ENCODE peak calls at places on chromosome 10, in seven cellular contexts. T is left ventricle myocardium inferior, N is PC-3, V is kidney, K is tibial nerve, M is upper lobe of left lung, J is HCT116. U is an unnamed sample.

GRCh38 chr10:95172851-95173250 is 21.2 kb upstream of the ACSM6 start:
- DNase-seq in T (no peak), N (no peak), V (no peak), K (no peak), M (no peak), J (no peak), U (no peak)

GRCh38 chr10:68142761-68143160 is 33.5 kb downstream of the MYPN start:
- DNase-seq in T (no peak), N (no peak), V (no peak), K (no peak), M (no peak), J (no peak), U (no peak)

GRCh38 chr10:62037166-62037831 is 135.8 kb downstream of the ARID5B start:
- DNase-seq in T (no peak), N (peak; percentile 100), V (no peak), K (no peak), M (no peak), J (no peak), U (no peak)

GRCh38 chr10:46234431-46235060 is 52.3 kb upstream of the ANTXRL start:
- DNase-seq in T (no peak), N (no peak), V (no peak), K (no peak), M (peak; percentile 15), J (no peak), U (peak; percentile 20)

GRCh38 chr10:96588060-96588554 is 1.3 kb upstream of the TM9SF3 start:
- DNase-seq in T (no peak), N (no peak), V (no peak), K (no peak), M (peak; percentile 38), J (no peak), U (no peak)

GRCh38 chr10:90930971-90931841 is 10.3 kb upstream of the ANKRD1 start:
- DNase-seq in T (peak; percentile 58), N (peak; percentile 38), V (peak; percentile 90), K (peak; percentile 7), M (peak; percentile 39), J (no peak), U (peak; percentile 24)

GRCh38 chr10:55426138-55426537 is 625.1 kb upstream of the PCDH15 start:
- DNase-seq in T (no peak), N (no peak), V (no peak), K (no peak), M (no peak), J (no peak), U (no peak)

GRCh38 chr10:132397036-132397541 is at the start of gene PWWP2B:
- DNase-seq in T (peak; percentile 70), N (peak; percentile 19), V (peak; percentile 90), K (no peak), M (no peak), J (no peak), U (peak; percentile 70)

GRCh38 chr10:37442882-37443281 is 317.5 kb downstream of the ANKRD30A start:
- DNase-seq in T (no peak), N (no peak), V (no peak), K (no peak), M (no peak), J (no peak), U (no peak)

GRCh38 chr10:24385776-24386175 is 176.8 kb downstream of the KIAA1217 start:
- DNase-seq in T (no peak), N (no peak), V (no peak), K (no peak), M (no peak), J (no peak), U (no peak)

GRCh38 chr10:43679509-43679908 is 30.8 kb upstream of the ZNF32 start:
- DNase-seq in T (peak; percentile 80), N (no peak), V (no peak), K (no peak), M (peak; percentile 89), J (no peak), U (peak; percentile 57)

GRCh38 chr10:6250745-6251144 is 48.0 kb downstream of the PFKFB3 start:
- DNase-seq in T (no peak), N (no peak), V (no peak), K (no peak), M (no peak), J (no peak), U (no peak)

GRCh38 chr10:5595591-5596590 is 70.5 kb downstream of the ASB13 start:
- DNase-seq in T (no peak), N (peak; percentile 89), V (peak; percentile 40), K (no peak), M (no peak), J (peak; percentile 21), U (no peak)

GRCh38 chr10:57959318-57960003 is 308.2 kb downstream of the IPMK start:
- DNase-seq in T (no peak), N (no peak), V (no peak), K (no peak), M (no peak), J (no peak), U (peak; percentile 82)

GRCh38 chr10:93039721-93040120 is 20.9 kb upstream of the CYP26C1 start:
- DNase-seq in T (no peak), N (peak; percentile 59), V (no peak), K (no peak), M (no peak), J (peak; percentile 12), U (no peak)

GRCh38 chr10:42979181-42979580 is 97.7 kb upstream of the RET start:
- DNase-seq in T (no peak), N (no peak), V (peak; percentile 10), K (no peak), M (peak; percentile 6), J (no peak), U (peak; percentile 17)

DNA sequence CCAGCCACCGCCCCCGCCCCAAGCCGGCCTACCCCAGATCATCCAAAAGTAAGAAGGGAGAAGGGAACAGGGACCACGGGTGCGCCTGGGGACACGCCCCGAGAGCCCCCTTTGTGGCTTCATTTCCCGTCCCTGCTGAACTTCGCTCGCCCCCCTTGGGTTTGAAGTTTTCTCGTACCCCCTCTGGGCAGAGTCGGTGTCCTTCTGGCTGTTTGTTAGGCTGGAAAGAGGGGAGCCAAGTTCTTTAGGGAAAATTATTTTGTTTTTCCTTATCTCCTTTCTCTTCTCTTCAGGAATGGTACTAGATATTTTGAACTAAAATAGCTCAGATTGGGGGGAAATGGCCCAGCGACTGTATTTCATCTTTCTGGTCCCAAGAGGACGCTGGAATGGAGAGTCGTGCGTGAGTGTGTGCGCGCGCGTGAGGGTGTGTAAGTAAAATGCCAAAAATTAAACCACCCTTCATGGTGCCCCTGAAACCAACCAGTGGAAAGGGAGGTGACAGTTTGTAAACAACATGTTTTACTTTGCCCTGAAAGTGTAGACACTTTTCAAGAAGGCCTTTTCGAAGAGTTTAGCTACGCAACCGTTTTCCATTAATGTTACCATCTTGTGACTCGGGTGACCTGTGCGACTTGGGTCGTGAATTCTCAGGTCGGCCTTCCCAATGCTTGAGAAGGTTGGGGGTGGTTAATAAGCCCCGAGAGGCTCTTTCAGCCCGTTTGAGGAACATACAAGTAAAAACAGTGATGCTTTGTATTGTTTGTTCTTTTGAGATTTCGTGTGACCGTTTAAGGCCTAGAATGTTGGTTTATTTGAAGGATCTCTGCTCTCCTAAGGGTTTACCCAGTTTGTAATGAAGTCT is 694 bp downstream of the RBM20 start:
- DNase-seq in T (no peak), N (no peak), V (no peak), K (no peak), M (no peak), J (no peak), U (no peak)
- H3K4me3 ChIP-seq in T (peak overlapping the region; percentile 75), N (peak overlapping the region; percentile 75), V (peak overlapping the region; percentile 13), K (peak overlapping the region; percentile 59), M (peak overlapping the region; percentile 38), J (peak overlapping the region; percentile 65), U (no peak overlapping the region)

DNA sequence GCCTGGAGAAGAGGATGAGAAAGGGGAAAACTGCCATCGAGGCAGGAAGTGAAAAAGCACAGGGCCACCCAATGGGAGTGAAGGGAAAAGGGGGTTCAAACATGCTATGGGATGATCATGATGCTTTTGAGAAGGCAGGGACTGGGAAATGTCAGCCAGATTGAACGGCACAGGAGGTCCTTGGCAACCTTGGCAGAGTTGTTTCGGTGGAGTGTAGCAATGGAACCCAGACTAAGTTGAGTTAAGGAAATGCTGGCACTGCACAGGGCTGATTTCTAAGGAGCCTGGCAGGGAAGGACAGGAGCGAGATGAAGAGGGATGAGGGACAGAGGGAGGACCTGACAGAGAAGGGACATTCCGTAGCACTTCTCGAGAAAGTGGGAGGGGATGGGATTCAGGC is 101.4 kb downstream of the PIP4K2A start:
- DNase-seq in T (no peak), N (no peak), V (no peak), K (no peak), M (no peak), J (no peak), U (no peak)
- H3K4me1 ChIP-seq in T (peaks cover 34% of the 10 kb centered on the region), N (peaks cover 34% of the 10 kb centered on the region), V (peaks cover 3% of the 10 kb centered on the region), K (peaks cover 15% of the 10 kb centered on the region), M (peaks cover 53% of the 10 kb centered on the region), J (peaks cover 34% of the 10 kb centered on the region), U (peaks cover 9% of the 10 kb centered on the region)

GRCh38 chr10:124045245-124045644 is 48.2 kb downstream of the CHST15 start:
- DNase-seq in T (no peak), N (no peak), V (no peak), K (no peak), M (no peak), J (no peak), U (no peak)

GRCh38 chr10:124041684-124042445 is 51.5 kb downstream of the CHST15 start:
- DNase-seq in T (no peak), N (no peak), V (peak; percentile 49), K (no peak), M (no peak), J (no peak), U (no peak)

GRCh38 chr10:124044143-124044862 is 49.1 kb downstream of the CHST15 start:
- DNase-seq in T (no peak), N (no peak), V (peak; percentile 58), K (no peak), M (no peak), J (no peak), U (no peak)

GRCh38 chr10:124042656-124043309 is 50.6 kb downstream of the CHST15 start:
- DNase-seq in T (no peak), N (no peak), V (peak; percentile 43), K (no peak), M (no peak), J (no peak), U (no peak)

DNA sequence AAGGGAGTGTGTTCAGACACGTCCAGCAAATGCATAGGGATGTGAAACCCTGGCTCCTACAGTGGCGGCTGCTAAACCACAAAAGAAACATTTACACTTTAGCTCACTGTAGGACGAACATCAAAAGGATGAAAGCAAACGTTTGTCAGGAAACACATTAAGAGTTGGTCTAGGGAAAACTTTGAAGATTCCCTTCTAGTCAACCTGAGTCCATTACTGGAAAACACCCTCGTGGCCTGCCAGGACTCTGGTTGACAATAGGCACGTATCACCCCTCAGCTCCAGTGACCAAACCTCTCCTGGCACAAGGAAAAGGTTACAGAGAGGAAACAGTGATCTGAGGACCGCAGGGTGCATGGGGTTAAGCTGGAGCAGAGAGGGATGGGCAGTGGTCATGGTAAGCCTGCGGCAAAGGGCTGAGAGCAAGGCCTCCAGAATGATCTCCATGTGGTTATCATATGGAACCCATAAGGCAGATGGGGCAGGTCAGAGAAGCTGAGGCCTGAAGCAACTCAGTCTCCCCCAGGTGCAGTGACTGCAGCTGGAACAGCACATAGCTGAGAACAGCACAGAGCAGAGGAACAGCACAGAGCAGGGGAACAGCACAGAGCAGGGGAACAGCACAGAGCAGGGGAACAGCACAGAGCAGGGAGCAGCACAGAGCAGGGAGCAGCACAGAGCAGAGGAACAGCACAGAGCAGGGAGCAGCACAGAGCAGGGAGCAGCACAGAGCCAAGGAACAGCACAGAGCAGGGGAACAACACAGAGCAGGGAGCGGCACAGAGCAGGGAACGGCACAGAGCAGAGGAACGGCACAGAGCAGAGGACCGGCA is 49.9 kb downstream of the CHST15 start:
- DNase-seq in T (no peak), N (no peak), V (peak; percentile 50), K (no peak), M (no peak), J (no peak), U (no peak)
- H3K4me3 ChIP-seq in T (no peak overlapping the region), N (no peak overlapping the region), V (no peak overlapping the region), K (no peak overlapping the region), M (no peak overlapping the region), J (no peak overlapping the region), U (no peak overlapping the region)

GRCh38 chr10:110844617-110844881 is 27.2 kb upstream of the PDCD4 start:
- DNase-seq in T (no peak), N (no peak), V (no peak), K (no peak), M (no peak), J (no peak), U (no peak)
- H3K4me1 ChIP-seq in T (peaks cover 27% of the 10 kb centered on the region), N (no peaks in the 10 kb centered on the region), V (peaks cover 13% of the 10 kb centered on the region), K (peaks cover 37% of the 10 kb centered on the region), M (peaks cover 13% of the 10 kb centered on the region), J (no peaks in the 10 kb centered on the region), U (peaks cover 10% of the 10 kb centered on the region)

U was measured in adrenal gland.